ENCODE peak calls at places on chromosomes 3 and 15, in four cellular contexts. U is non-pigmented ciliary epithelial cell, C is foreskin fibroblast, S is adipocyte. J is an unnamed sample.

GRCh38 chr15:36612063-36612788 is 32.8 kb downstream of the CDIN1 start:
- DNase-seq in U (peak), C (peak), S (peak), J (peak)

GRCh38 chr3:147409143-147410121 is at the start of gene ZIC1:
- DNase-seq in U (peak), C (no peak), S (no peak), J (peak)

GRCh38 chr3:37739579-37740290 is 121.9 kb upstream of the CTDSPL start:
- DNase-seq in U (no peak), C (no peak), S (no peak), J (no peak)

GRCh38 chr3:193768069-193768391 is 175.0 kb downstream of the OPA1 start:
- DNase-seq in U (no peak), C (peak), S (no peak), J (no peak)

GRCh38 chr3:112132975-112133448 is at the start of gene GCSAM:
- DNase-seq in U (no peak), C (no peak), S (no peak), J (no peak)

GRCh38 chr3:116474356-116475200 is 29.3 kb upstream of the LSAMP start:
- DNase-seq in U (no peak), C (no peak), S (no peak), J (no peak)

GRCh38 chr15:51192560-51193280 is 98.0 kb upstream of the TNFAIP8L3 start:
- DNase-seq in U (peak), C (peak), S (peak), J (peak)

GRCh38 chr3:43759297-43759782 is 68.6 kb downstream of the ABHD5 start:
- DNase-seq in U (no peak), C (peak), S (peak), J (peak)

GRCh38 chr15:37793851-37794250 is 140.6 kb upstream of the TMCO5A start:
- DNase-seq in U (no peak), C (no peak), S (no peak), J (peak)

GRCh38 chr3:166011771-166012170 is 174.5 kb upstream of the BCHE start:
- DNase-seq in U (no peak), C (no peak), S (no peak), J (no peak)

GRCh38 chr3:10337323-10338163 is 16.6 kb upstream of the SEC13 start:
- DNase-seq in U (no peak), C (no peak), S (no peak), J (no peak)

GRCh38 chr3:159897331-159898075 is 91.1 kb upstream of the IL12A start:
- DNase-seq in U (no peak), C (peak), S (no peak), J (peak)

GRCh38 chr3:172132159-172132586 is 92.8 kb downstream of the FNDC3B start:
- DNase-seq in U (no peak), C (no peak), S (no peak), J (no peak)

GRCh38 chr3:128343287-128344045 is 123.2 kb downstream of the DNAJB8 start:
- DNase-seq in U (no peak), C (peak), S (peak), J (peak)

GRCh38 chr3:141367038-141367730 is 1.1 kb upstream of the ZBTB38 start:
- DNase-seq in U (peak), C (peak), S (peak), J (peak)

GRCh38 chr3:147493065-147493464 is 83.9 kb downstream of the ZIC1 start:
- DNase-seq in U (no peak), C (no peak), S (no peak), J (no peak)

GRCh38 chr3:84759361-84759760 is 199.4 kb upstream of the CADM2 start:
- DNase-seq in U (no peak), C (no peak), S (no peak), J (no peak)

GRCh38 chr3:67710396-67710795 is 56.0 kb upstream of the SUCLG2 start:
- DNase-seq in U (no peak), C (no peak), S (no peak), J (no peak)

J was measured in EH.